ENCODE peak calls at places on chromosomes 12 and 14, in ten cellular contexts. P, Q, C, X, Y, E, K, S, H and D are unnamed samples.

GRCh38 chr12:124392271-124392990 is 97.5 kb downstream of the RFLNA start:
- DNase-seq in H (no peak), C (no peak), P (no peak), Q (no peak), K (no peak), X (peak), Y (peak), S (no peak), E (no peak), D (no peak)

GRCh38 chr12:105204916-105205315 is 31.1 kb downstream of the APPL2 start:
- DNase-seq in X (no peak), Q (no peak), C (no peak), K (no peak), E (no peak), Y (peak), P (no peak), H (peak), S (no peak), D (no peak)

GRCh38 chr12:128969480-128970055 is 116.3 kb downstream of the GLT1D1 start:
- DNase-seq in S (no peak), P (peak), E (peak), Q (peak), Y (peak), X (peak), K (no peak), C (no peak), H (no peak), D (peak)

GRCh38 chr14:92924247-92924646 is 1.3 kb downstream of the CHGA start:
- DNase-seq in Q (no peak), H (no peak), S (no peak), P (peak), K (no peak), E (no peak), Y (no peak), X (no peak), C (no peak), D (no peak)

GRCh38 chr12:120474092-120474960 is 4.8 kb upstream of the SRSF9 start:
- DNase-seq in S (no peak), C (peak), X (no peak), Q (no peak), K (no peak), P (no peak), E (peak), Y (no peak), H (no peak), D (no peak)

GRCh38 chr14:75981426-75981825 is 369 bp downstream of the TGFB3 start:
- DNase-seq in Y (peak), C (no peak), K (no peak), Q (peak), X (no peak), H (no peak), P (peak), S (no peak), E (no peak), D (peak)

GRCh38 chr14:70685480-70686197 is 43.9 kb downstream of the TTC9 start:
- DNase-seq in E (no peak), K (no peak), Y (no peak), X (no peak), H (no peak), P (no peak), Q (no peak), S (no peak), C (no peak), D (peak)

GRCh38 chr12:123886931-123887582 is 85.6 kb downstream of the CCDC92 start:
- DNase-seq in Q (no peak), X (no peak), C (no peak), P (no peak), K (peak), S (no peak), Y (no peak), H (no peak), E (no peak), D (no peak)

GRCh38 chr14:53247596-53248370 is 94.7 kb upstream of the DDHD1 start:
- DNase-seq in Q (no peak), Y (no peak), X (no peak), H (no peak), S (no peak), K (no peak), C (no peak), E (peak), P (peak), D (no peak)

GRCh38 chr12:1779783-1780182 is 40.6 kb upstream of the LRTM2 start:
- DNase-seq in P (no peak), E (no peak), Q (no peak), Y (no peak), K (no peak), X (no peak), S (no peak), H (no peak), C (no peak), D (no peak)

GRCh38 chr14:56474419-56475022 is 105.1 kb upstream of the TMEM260 start:
- DNase-seq in S (no peak), E (peak), Q (peak), C (no peak), H (no peak), P (peak), X (peak), Y (no peak), K (no peak), D (peak)